ENCODE peak calls at places on chromosomes 11 and 22, in four cellular contexts. L is K562, N is HepG2, T is Panc1. S is an unnamed sample.

GRCh38 chr11:17217395-17217794 is 9.6 kb upstream of the PIK3C2A start:
- DNase-seq in L (no peak), T (no peak), N (no peak), S (no peak)

GRCh38 chr11:59053387-59053786 is 32.7 kb upstream of the GLYATL1B start:
- DNase-seq in L (peak; percentile 17), T (peak; percentile 10), N (peak; percentile 37), S (peak; percentile 40)

GRCh38 chr11:65417221-65417701 is 5.3 kb upstream of the NEAT1 start:
- DNase-seq in T (no peak), N (no peak), L (no peak), S (no peak)

GRCh38 chr11:65419773-65420481 is 2.7 kb upstream of the NEAT1 start:
- DNase-seq in N (peak; percentile 92), L (peak; percentile 71), T (no peak), S (peak; percentile 77)

GRCh38 chr22:43996170-43996980 is 27.7 kb upstream of the PARVB start:
- DNase-seq in L (no peak), T (no peak), N (no peak), S (no peak)

GRCh38 chr22:25405854-25406509 is 158.5 kb upstream of the GRK3 start:
- DNase-seq in N (no peak), L (no peak), T (no peak), S (no peak)

GRCh38 chr11:10395196-10395897 is 59.7 kb upstream of the AMPD3 start:
- DNase-seq in T (no peak), N (no peak), L (no peak), S (no peak)

GRCh38 chr11:47714554-47715081 is 551 bp downstream of the AGBL2 start:
- DNase-seq in N (no peak), L (no peak), T (no peak), S (no peak)

GRCh38 chr11:114166897-114167323 is 107.4 kb downstream of the ZBTB16 start:
- DNase-seq in N (no peak), L (no peak), T (no peak), S (no peak)

GRCh38 chr11:78350646-78351165 is 66.9 kb downstream of the GAB2 start:
- DNase-seq in T (no peak), N (no peak), L (no peak), S (no peak)

GRCh38 chr11:117550466-117550865 is 222.8 kb downstream of the CEP164 start:
- DNase-seq in L (no peak), T (no peak), N (no peak), S (no peak)

GRCh38 chr22:50009765-50010675 is 2.5 kb downstream of the IL17REL start:
- DNase-seq in N (no peak), L (no peak), T (no peak), S (no peak)

DNA sequence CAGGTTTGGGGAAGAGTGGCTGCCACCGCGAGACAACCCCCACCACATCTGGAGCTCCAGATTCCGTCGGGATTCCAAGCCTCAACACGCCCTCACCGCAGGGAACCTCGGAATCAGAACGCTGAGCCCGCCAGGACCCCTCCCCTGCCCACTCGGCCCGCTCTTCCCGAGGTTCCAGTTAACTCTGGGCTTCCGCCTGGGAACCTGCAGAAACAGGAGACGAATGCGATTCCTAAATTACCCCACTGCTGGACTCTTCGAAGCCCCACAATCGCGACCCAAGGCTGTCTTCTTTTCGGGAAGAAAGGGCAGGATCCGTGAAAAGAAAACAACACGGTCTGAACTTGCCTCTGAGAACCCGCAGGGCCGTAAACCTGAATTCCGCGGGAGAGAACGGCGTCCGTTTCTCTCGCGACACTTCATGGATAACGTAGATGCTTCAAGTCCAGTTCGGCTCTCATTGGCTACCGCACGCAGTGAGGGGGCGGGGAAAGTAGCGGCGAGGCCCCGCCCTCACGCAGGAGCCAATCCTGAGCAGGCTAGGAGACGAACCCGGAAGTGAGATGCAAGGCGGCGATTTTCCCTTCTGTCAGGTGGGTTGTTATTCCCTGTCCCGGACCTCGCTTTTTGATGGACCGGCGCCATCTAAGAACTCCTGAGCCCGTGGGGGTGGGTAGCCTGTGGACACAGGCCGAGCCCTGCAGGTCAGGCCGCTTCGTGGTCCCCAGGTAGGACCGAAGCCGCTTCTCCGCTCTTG is at the start of the genes ANKRD49 and MRE11:
- DNase-seq in L (peak; percentile 94), N (peak; percentile 97), T (peak; percentile 94), S (peak; percentile 97)
- TF ChIP-seq REST in L (no peak), N (no peak), T (no peak), S (no peak)

GRCh38 chr11:20274031-20274430 is 89.5 kb upstream of the HTATIP2 start:
- DNase-seq in T (no peak), L (no peak), N (no peak), S (no peak)

GRCh38 chr11:20276661-20277000 is 86.9 kb upstream of the HTATIP2 start:
- DNase-seq in T (no peak), N (no peak), L (no peak), S (no peak)

GRCh38 chr11:20275987-20276660 is 87.4 kb upstream of the HTATIP2 start:
- DNase-seq in N (no peak), T (no peak), L (no peak), S (no peak)

GRCh38 chr11:20277014-20277413 is 86.5 kb upstream of the HTATIP2 start:
- DNase-seq in T (no peak), N (no peak), L (no peak), S (no peak)

GRCh38 chr11:20278727-20279126 is 84.8 kb upstream of the HTATIP2 start:
- DNase-seq in T (no peak), L (no peak), N (no peak), S (no peak)
- TF ChIP-seq TCF7L2 in T (no peak), L (no peak), N (no peak), S (no peak)

DNA sequence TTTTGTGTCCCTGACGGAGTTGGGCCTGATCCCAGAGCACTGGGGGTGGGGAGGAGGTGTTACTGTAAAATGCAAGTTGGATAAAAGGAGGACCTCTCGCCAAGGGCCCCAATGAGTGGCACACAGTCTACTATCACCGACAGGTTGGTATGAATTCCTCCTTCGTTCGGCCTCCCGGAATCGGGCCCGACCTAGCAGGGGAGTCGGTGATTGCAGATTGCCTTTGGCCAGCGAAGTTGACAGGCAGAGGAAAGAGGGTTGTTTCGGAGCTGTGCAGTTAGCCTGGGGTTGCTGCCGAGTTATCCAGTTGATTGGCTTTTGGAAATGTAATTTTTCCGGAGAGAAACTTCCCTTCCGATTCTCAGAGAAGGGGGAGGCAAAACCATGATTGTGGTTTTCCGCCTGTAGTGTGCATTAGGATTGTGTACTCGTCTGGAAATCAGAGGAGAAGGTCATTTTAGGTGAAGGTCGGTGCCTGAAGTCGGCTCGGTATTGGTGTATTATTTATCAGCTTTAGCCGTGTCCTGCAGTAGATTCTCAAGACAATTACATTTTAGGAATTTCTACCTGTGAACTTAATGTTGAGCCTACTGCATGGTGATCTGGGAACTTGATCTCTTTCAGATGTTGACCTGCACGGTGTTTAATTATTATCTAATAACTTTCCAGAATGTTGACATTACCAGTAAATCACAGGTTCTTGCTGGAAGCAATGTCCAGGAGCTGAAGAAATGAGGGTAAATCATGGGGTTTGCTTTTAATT is 1.1 kb downstream of the ARHGEF12 start:
- DNase-seq in L (no peak), T (no peak), N (peak; percentile 62), S (no peak)
- TF ChIP-seq REST in L (no peak), T (no peak), N (no peak), S (no peak)

GRCh38 chr22:20240900-20241299 is 27.2 kb downstream of the RTN4R start:
- DNase-seq in L (no peak), N (no peak), T (no peak), S (no peak)

GRCh38 chr22:20239951-20240773 is 28.0 kb downstream of the RTN4R start:
- DNase-seq in N (no peak), L (peak; percentile 66), T (no peak), S (no peak)

GRCh38 chr22:20238567-20239062 is 29.5 kb downstream of the RTN4R start:
- DNase-seq in N (peak; percentile 41), T (no peak), L (peak; percentile 98), S (peak; percentile 13)

GRCh38 chr22:20237480-20238440 is 30.4 kb downstream of the RTN4R start:
- DNase-seq in T (no peak), L (no peak), N (no peak), S (no peak)

GRCh38 chr22:20239063-20239950 is 28.8 kb downstream of the RTN4R start:
- DNase-seq in L (peak; percentile 77), N (no peak), T (no peak), S (no peak)
- TF ChIP-seq TCF7L2 in L (no peak), N (no peak), T (no peak), S (no peak)

GRCh38 chr11:129302386-129303101 is 73.1 kb upstream of the BARX2 start:
- DNase-seq in T (no peak), L (no peak), N (no peak), S (no peak)
- TF ChIP-seq REST in T (no peak), L (no peak), N (no peak), S (no peak)

GRCh38 chr22:19514831-19515565 is 9.2 kb downstream of the CLDN5 start:
- DNase-seq in T (no peak), N (no peak), L (no peak), S (no peak)
- TF ChIP-seq TCF7L2 in T (no peak), N (no peak), L (no peak), S (no peak)

GRCh38 chr11:46020084-46020483 is 97.6 kb downstream of the LARGE2 start:
- DNase-seq in T (no peak), L (no peak), N (no peak), S (no peak)
- TF ChIP-seq REST in T (no peak), L (no peak), N (no peak), S (no peak)

S was measured in HCT116.